ENCODE peak calls at places on chromosomes 16 and 17, in four cellular contexts. One of them, this sample, is unnamed.

GRCh38 chr17:19539040-19539399 is 5.4 kb downstream of the SLC47A1 start:
- DNase-seq in A549: no peak
- DNase-seq in HepG2: no peak
- DNase-seq in IMR-90: no peak
- DNase-seq in this sample: no peak

GRCh38 chr16:69848635-69849545 is 86.8 kb downstream of the WWP2 start:
- DNase-seq in A549: no peak
- DNase-seq in HepG2: no peak
- DNase-seq in IMR-90: peak
- DNase-seq in this sample: no peak

GRCh38 chr17:77534137-77534536 is 393.4 kb downstream of the SEC14L1 start:
- DNase-seq in HepG2: no peak
- DNase-seq in A549: no peak
- DNase-seq in IMR-90: no peak
- DNase-seq in this sample: no peak

GRCh38 chr17:14793237-14793636 is 471.9 kb downstream of the PMP22 start:
- DNase-seq in A549: no peak
- DNase-seq in IMR-90: peak
- DNase-seq in HepG2: no peak
- DNase-seq in this sample: no peak

GRCh38 chr16:886084-886543 is 84.7 kb downstream of the LMF1 start:
- DNase-seq in IMR-90: peak
- DNase-seq in A549: no peak
- DNase-seq in HepG2: no peak
- DNase-seq in this sample: no peak

GRCh38 chr17:17728550-17729251 is 47.4 kb downstream of the RAI1 start:
- DNase-seq in A549: peak
- DNase-seq in HepG2: no peak
- DNase-seq in IMR-90: no peak
- DNase-seq in this sample: no peak

GRCh38 chr16:4373356-4373908 is 1.8 kb downstream of the VASN start:
- DNase-seq in HepG2: no peak
- DNase-seq in IMR-90: no peak
- DNase-seq in A549: peak
- DNase-seq in this sample: no peak

GRCh38 chr17:55454906-55455474 is 33.4 kb upstream of the MMD start:
- DNase-seq in A549: peak
- DNase-seq in HepG2: peak
- DNase-seq in IMR-90: peak
- DNase-seq in this sample: no peak

GRCh38 chr17:11564483-11565380 is 33.5 kb upstream of the DNAH9 start:
- DNase-seq in A549: no peak
- DNase-seq in HepG2: no peak
- DNase-seq in IMR-90: no peak
- DNase-seq in this sample: no peak

DNA sequence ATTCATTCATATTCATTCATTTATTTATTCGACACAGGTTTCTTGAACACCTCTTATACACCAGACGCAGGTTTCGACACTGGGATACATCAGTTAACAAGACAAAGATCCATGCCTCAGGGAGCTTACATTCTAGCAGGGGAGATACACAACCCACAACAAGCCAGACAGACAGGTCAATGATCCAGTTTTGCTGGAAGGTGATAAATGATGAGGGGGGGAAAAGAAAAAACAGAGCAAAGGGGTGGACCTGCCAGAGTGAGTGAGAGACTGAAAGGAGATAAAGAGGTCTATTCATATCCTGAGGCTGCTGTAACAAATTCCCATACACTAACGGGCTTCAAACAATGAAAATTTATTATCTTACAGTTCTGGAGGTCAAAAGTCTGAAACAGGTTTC is 81.7 kb downstream of the GAS7 start:
- DNase-seq in IMR-90: no peak
- DNase-seq in HepG2: no peak
- DNase-seq in A549: no peak
- DNase-seq in this sample: no peak
- TF ChIP-seq SMC3 in IMR-90: no peak
- TF ChIP-seq SMC3 in HepG2: no peak
- TF ChIP-seq SMC3 in A549: no peak
- TF ChIP-seq SMC3 in this sample: no peak

GRCh38 chr16:86610779-86611516 is 32.6 kb downstream of the FOXL1 start:
- DNase-seq in HepG2: no peak
- DNase-seq in A549: no peak
- DNase-seq in IMR-90: no peak
- DNase-seq in this sample: no peak
- TF ChIP-seq MAZ in HepG2: no peak
- TF ChIP-seq MAZ in A549: no peak
- TF ChIP-seq MAZ in IMR-90: no peak
- TF ChIP-seq MAZ in this sample: no peak

GRCh38 chr17:28285965-28286364 is 33.0 kb upstream of the TMEM97 start:
- DNase-seq in A549: no peak
- DNase-seq in IMR-90: no peak
- DNase-seq in HepG2: no peak
- DNase-seq in this sample: no peak

GRCh38 chr17:28280826-28281225 is 38.2 kb upstream of the TMEM97 start:
- DNase-seq in A549: no peak
- DNase-seq in IMR-90: no peak
- DNase-seq in HepG2: no peak
- DNase-seq in this sample: no peak

GRCh38 chr17:28279411-28279810 is 39.6 kb upstream of the TMEM97 start:
- DNase-seq in IMR-90: peak
- DNase-seq in A549: no peak
- DNase-seq in HepG2: no peak
- DNase-seq in this sample: no peak

GRCh38 chr17:28282596-28282995 is 36.4 kb upstream of the TMEM97 start:
- DNase-seq in IMR-90: peak
- DNase-seq in HepG2: no peak
- DNase-seq in A549: peak
- DNase-seq in this sample: no peak
- TF ChIP-seq SMC3 in IMR-90: no peak
- TF ChIP-seq SMC3 in HepG2: no peak
- TF ChIP-seq SMC3 in A549: no peak
- TF ChIP-seq SMC3 in this sample: no peak

GRCh38 chr16:86886651-86887050 is 308.3 kb downstream of the FOXL1 start:
- DNase-seq in IMR-90: peak
- DNase-seq in A549: peak
- DNase-seq in HepG2: no peak
- DNase-seq in this sample: no peak
- TF ChIP-seq MAZ in IMR-90: no peak
- TF ChIP-seq MAZ in A549: no peak
- TF ChIP-seq MAZ in HepG2: no peak
- TF ChIP-seq MAZ in this sample: no peak

GRCh38 chr17:39653316-39653661 is 11.9 kb upstream of the TCAP start:
- DNase-seq in HepG2: no peak
- DNase-seq in IMR-90: no peak
- DNase-seq in A549: no peak
- DNase-seq in this sample: peak
- TF ChIP-seq SMC3 in HepG2: no peak
- TF ChIP-seq SMC3 in IMR-90: no peak
- TF ChIP-seq SMC3 in A549: no peak
- TF ChIP-seq SMC3 in this sample: no peak

GRCh38 chr16:82042144-82042543 is 7.1 kb downstream of the HSD17B2 start:
- DNase-seq in IMR-90: no peak
- DNase-seq in HepG2: no peak
- DNase-seq in A549: no peak
- DNase-seq in this sample: no peak

GRCh38 chr16:82044585-82044911 is 9.5 kb downstream of the HSD17B2 start:
- DNase-seq in HepG2: peak
- DNase-seq in A549: no peak
- DNase-seq in IMR-90: no peak
- DNase-seq in this sample: no peak

GRCh38 chr16:82045471-82046178 is 10.6 kb downstream of the HSD17B2 start:
- DNase-seq in HepG2: no peak
- DNase-seq in IMR-90: no peak
- DNase-seq in A549: no peak
- DNase-seq in this sample: no peak

GRCh38 chr16:82042841-82043240 is 7.8 kb downstream of the HSD17B2 start:
- DNase-seq in A549: no peak
- DNase-seq in HepG2: no peak
- DNase-seq in IMR-90: no peak
- DNase-seq in this sample: no peak

DNA sequence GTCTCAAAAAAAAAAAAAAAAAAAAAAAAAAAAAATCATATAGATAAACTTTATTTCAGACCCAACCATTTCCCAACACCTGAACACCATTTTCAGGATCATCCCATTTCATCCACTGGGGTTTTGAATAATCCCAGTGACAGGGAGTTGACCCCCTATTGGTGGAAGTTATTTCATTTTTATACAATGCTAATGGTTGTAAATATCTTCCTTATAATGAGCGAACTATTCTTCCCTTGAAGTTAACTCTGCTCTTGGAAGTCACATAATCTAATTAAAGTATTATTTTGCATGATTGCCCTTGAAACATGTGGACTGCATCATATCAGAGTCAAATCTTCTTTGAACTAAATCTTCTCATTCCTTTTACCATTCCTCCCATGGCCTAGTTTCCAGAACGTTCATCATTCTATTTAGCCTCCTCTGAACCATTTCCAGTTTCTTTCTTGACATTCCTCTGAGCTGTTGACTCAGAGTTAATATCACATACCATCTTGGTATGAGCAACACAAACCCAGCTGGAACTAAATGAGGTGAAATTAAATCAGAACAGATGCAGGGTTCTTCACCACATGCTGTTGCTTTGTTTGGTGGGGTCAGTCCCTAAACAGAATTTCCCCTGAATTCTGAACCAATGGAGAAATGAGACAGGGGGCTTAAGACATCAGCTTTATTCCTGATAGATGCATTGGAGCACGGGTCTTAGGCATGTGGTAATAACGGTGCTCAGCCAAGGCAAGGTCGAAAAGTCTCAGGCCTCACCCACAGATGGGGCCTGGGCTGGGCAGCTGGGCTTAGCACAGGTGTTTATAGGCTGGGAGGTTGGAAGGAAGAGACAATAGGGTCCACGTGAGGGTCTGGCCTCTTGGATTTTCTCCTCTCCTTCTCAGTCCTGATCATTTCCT is 8.9 kb downstream of the HSD17B2 start:
- DNase-seq in IMR-90: peak
- DNase-seq in A549: no peak
- DNase-seq in HepG2: no peak
- DNase-seq in this sample: no peak
- TF ChIP-seq MAZ in IMR-90: no peak
- TF ChIP-seq MAZ in A549: no peak
- TF ChIP-seq MAZ in HepG2: no peak
- TF ChIP-seq MAZ in this sample: no peak

GRCh38 chr16:88456356-88457292 is 3.5 kb downstream of the ZFPM1 start:
- DNase-seq in HepG2: no peak
- DNase-seq in A549: no peak
- DNase-seq in IMR-90: no peak
- DNase-seq in this sample: no peak

GRCh38 chr16:88458039-88458772 is 5.1 kb downstream of the ZFPM1 start:
- DNase-seq in A549: no peak
- DNase-seq in HepG2: no peak
- DNase-seq in IMR-90: no peak
- DNase-seq in this sample: no peak

GRCh38 chr16:88454315-88455057 is 1.4 kb downstream of the ZFPM1 start:
- DNase-seq in HepG2: no peak
- DNase-seq in IMR-90: no peak
- DNase-seq in A549: peak
- DNase-seq in this sample: no peak

GRCh38 chr16:88453621-88454314 is 688 bp downstream of the ZFPM1 start:
- DNase-seq in IMR-90: no peak
- DNase-seq in HepG2: no peak
- DNase-seq in A549: no peak
- DNase-seq in this sample: peak

DNA sequence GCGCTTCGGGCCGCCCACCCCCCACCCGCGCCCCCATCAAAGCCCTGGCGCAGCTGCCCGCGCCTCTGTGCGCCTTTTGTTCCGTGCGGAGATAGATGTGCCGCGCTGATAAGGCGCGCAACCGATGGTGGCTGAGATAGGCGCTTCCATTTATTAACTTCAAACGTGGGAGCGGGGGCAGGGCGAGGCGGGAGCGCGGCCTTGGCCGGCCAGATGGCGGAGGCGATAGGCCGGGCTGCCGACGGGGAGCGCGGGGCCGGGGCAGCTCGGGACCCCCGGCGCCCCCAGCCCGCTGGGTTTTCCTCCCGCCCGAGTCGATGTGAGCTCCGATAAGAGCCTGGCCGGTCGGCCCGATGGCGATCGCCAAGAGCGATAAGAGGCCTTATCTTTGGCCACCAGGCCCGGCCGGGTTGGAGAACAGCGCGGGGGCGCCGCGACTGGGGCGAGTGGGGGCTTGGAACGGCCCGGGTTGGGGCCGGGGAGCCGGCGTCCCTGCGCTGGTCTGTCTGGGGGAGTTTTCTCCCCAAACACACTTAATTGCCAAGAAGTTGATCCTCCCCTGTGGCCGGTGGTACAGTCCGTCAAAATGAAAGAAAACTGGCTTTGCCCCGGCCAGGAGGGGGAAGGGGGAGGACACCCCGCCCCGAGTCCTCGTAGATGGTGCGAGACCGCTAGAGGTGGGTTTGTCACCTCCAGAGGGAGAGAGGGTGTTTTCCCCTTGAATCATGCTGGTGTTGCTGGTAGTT is 2.7 kb downstream of the ZFPM1 start:
- DNase-seq in IMR-90: peak
- DNase-seq in HepG2: peak
- DNase-seq in A549: peak
- DNase-seq in this sample: peak
- TF ChIP-seq SMC3 in IMR-90: no peak
- TF ChIP-seq SMC3 in HepG2: no peak
- TF ChIP-seq SMC3 in A549: no peak
- TF ChIP-seq SMC3 in this sample: no peak

This sample was measured in K562.